ENCODE peak calls at places on chromosomes 11 and 22, in five cellular contexts. Y is SK-N-SH, J is HepG2, E is K562, S is GM12878. M is an unnamed sample.

GRCh38 chr11:64255135-64256128 is 4.1 kb downstream of the PLCB3 start:
- DNase-seq in J (no peak), E (no peak), S (no peak), Y (peak), M (no peak)

GRCh38 chr22:45793161-45793560 is 121.5 kb downstream of the ATXN10 start:
- DNase-seq in J (no peak), Y (no peak), S (no peak), E (no peak), M (no peak)

GRCh38 chr11:124724854-124725718 is 14.7 kb upstream of the NRGN start:
- DNase-seq in J (peak), S (peak), E (no peak), Y (no peak), M (no peak)

GRCh38 chr11:11208994-11209393 is 144.1 kb downstream of the CSNK2A3 start:
- DNase-seq in J (no peak), E (no peak), Y (no peak), S (no peak), M (no peak)

GRCh38 chr11:73404048-73404447 is 27.8 kb downstream of the RELT start:
- DNase-seq in J (peak), E (peak), Y (peak), S (no peak), M (peak)

GRCh38 chr11:215581-216037 is 8.1 kb downstream of the RIC8A start:
- DNase-seq in S (no peak), J (no peak), Y (no peak), E (peak), M (no peak)

GRCh38 chr11:65616575-65617001 is 1.0 kb downstream of the PCNX3 start:
- DNase-seq in E (peak), Y (no peak), S (no peak), J (peak), M (no peak)

GRCh38 chr11:60208146-60208895 is 25.4 kb upstream of the MS4A6A start:
- DNase-seq in E (no peak), J (no peak), Y (no peak), S (no peak), M (no peak)

GRCh38 chr11:97557399-97557798 is 1167.6 kb downstream of the JRKL start:
- DNase-seq in S (no peak), E (no peak), J (no peak), Y (peak), M (no peak)

GRCh38 chr11:15893080-15893492 is 463.3 kb downstream of the SOX6 start:
- DNase-seq in Y (peak), S (no peak), E (peak), J (no peak), M (no peak)

GRCh38 chr22:38449776-38450175 is 5.2 kb downstream of the KCNJ4 start:
- DNase-seq in E (no peak), Y (no peak), J (no peak), S (no peak), M (no peak)

GRCh38 chr11:29159552-29160465 is 857.0 kb downstream of the KCNA4 start:
- DNase-seq in Y (peak), E (peak), J (peak), S (no peak), M (peak)

GRCh38 chr11:94544832-94545640 is 1.3 kb downstream of the FUT4 start:
- DNase-seq in Y (no peak), J (no peak), S (no peak), E (no peak), M (no peak)

GRCh38 chr11:128465946-128466688 is 121.2 kb downstream of the ETS1 start:
- DNase-seq in J (no peak), Y (no peak), S (no peak), E (no peak), M (no peak)

GRCh38 chr11:36404831-36405230 is 105.2 kb downstream of the TRAF6 start:
- DNase-seq in J (no peak), Y (no peak), E (no peak), S (no peak), M (no peak)

GRCh38 chr11:77525455-77526091 is 51.7 kb upstream of the PAK1 start:
- DNase-seq in S (no peak), J (no peak), Y (no peak), E (no peak), M (no peak)

GRCh38 chr11:132607575-132607974 is 924.7 kb downstream of the OPCML start:
- DNase-seq in S (no peak), J (no peak), Y (no peak), E (no peak), M (no peak)

GRCh38 chr11:78560826-78561484 is 13.7 kb downstream of the NARS2 start:
- DNase-seq in S (no peak), Y (no peak), E (no peak), J (peak), M (no peak)

GRCh38 chr22:40076702-40077645 is 82.2 kb downstream of the FAM83F start:
- DNase-seq in J (no peak), S (no peak), Y (no peak), E (peak), M (no peak)

GRCh38 chr11:110712643-110713468 is 619 bp upstream of the ARHGAP20 start:
- DNase-seq in S (no peak), Y (peak), J (no peak), E (no peak), M (peak)

GRCh38 chr11:32440372-32440888 is 5.1 kb upstream of the WT1 start:
- DNase-seq in J (no peak), Y (no peak), E (no peak), S (no peak), M (no peak)

DNA sequence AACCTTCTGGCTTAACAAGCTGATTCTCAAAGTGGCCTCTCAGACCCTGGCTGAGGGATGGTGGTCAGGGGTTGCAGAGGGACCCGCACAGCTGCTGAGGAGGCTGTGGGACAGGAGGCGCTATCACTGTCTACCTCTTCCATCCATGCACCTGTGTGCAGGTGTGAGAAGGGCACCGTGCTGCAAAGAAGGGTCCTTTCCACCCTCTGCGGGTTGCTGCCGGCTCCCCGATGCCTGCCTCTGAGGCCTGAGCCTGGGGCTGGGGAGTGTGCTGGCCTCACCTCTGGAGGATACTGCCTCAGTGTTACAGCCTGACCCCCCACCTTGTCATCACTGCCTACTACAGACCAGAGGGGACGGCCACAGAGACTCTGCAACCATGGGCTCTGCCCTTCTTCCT is 66.1 kb upstream of the B3GAT1 start:
- DNase-seq in J (no peak), Y (no peak), S (no peak), E (no peak), M (no peak)
- TF ChIP-seq FOXM1 in J (no peak), Y (no peak), S (no peak), E (no peak), M (no peak)

DNA sequence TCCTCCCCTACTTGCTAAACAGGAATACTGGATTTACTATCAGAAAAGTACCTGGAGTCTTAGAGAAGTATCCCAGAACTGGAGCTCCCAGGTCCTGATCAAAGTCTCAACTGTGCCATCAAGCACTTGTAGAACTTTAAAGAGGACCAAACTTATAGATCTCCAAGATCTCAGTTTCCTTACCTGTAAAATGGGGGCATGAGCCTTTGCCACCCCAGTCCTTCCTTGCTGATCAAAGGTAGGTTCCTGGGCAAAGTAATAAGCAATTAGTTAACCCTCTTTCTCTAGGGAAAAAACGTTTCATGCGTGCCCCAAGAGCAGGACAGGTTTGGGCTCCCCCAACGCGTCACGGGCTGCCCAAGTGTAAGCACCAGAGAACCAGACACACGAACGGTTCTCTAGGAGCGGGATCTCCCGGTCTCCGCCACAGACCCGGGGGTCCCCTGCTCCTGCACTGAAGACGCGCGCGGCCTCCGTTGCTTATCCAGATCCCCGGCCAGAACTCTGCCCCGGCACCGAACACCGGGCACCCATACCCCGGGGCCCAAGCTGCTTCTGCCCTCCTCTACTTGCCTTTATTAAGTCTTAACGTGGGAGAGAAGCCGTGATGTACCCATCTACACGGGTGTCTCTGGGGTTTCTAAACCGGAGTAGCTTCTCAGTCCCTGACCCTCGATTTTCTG is 505 bp downstream of the ZNF214 start:
- DNase-seq in S (no peak), E (no peak), J (no peak), Y (no peak), M (peak)
- TF ChIP-seq FOXM1 in S (no peak), E (no peak), J (no peak), Y (no peak), M (no peak)

DNA sequence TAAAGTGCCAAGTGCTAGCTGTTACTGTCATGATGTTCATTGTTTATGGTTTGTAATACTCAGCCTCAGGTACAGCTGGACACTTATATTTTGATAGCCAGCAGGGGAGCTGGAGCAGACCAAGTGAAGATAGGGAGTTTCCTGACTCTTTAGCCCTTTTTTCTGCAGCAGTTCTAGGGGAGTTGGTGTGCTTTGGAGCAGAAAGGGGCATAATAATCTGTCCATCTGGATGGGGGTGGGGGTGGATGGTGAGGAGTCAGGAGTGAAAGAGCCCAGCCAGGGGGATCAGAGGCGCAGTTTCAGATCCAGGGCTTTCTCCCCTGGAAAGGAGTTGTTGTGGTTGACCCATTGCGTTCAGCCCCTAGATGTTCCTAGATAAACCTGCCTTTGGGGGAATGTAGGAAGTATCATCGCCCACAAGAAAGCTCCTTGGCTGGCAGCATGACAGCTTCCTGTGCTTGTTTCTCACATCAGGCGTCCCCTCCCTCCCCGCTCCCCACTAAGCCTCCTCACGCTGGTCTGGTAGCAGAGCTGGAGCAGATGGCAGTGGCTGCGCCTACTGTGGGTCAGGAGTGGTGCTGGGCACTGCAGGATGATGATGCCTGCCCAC is 41.9 kb downstream of the MED15 start:
- DNase-seq in J (no peak), E (peak), Y (no peak), S (no peak), M (no peak)
- TF ChIP-seq FOXM1 in J (no peak), E (no peak), Y (no peak), S (no peak), M (no peak)

DNA sequence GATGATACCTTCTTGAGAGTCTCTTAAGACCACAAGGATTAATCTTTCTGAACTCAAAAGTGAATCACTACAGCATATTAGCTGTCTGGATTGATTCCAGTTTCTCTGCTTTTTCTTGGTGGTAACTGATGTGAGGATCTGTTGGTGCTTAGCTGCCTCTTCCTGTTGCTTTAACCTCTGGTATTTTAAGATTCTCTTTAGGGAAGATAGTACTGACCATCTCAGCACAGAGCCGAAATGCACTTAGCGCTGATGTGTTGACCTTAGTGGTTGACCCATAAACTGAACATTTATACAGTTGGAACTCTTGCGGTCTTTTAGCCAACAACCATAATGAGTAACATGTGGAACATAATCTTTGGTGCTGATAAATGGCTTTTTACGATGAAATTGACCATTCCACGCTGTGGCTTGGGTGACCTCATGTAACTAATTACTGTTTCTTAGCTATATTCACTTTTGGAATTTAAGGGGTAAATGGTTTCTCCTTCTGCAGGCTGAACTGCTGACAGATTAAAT is 33.7 kb downstream of the APLP2 start:
- DNase-seq in S (no peak), E (peak), Y (peak), J (no peak), M (peak)
- TF ChIP-seq FOXM1 in S (no peak), E (no peak), Y (peak), J (no peak), M (no peak)

DNA sequence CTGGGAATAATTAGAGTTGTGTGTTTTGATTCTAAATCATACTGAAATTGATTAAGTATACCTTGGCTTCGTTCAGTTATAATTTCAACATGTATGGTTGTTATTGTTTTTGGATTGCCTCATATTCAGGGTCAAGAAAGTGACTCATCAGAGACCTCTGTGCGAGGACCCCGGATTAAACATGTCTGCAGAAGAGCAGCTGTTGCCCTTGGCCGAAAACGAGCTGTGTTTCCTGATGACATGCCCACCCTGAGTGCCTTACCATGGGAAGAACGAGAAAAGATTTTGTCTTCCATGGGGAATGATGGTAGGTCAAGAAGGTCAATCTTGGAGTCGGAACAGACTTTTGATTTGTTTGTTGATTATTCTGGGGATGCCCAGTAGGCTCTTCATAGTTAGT is 40.4 kb downstream of the KMT2A start:
- DNase-seq in S (no peak), J (no peak), Y (no peak), E (no peak), M (no peak)
- TF ChIP-seq FOXM1 in S (no peak), J (no peak), Y (no peak), E (no peak), M (no peak)

GRCh38 chr11:113084297-113084696 is 123.1 kb downstream of the NCAM1 start:
- DNase-seq in J (no peak), E (no peak), S (no peak), Y (no peak), M (no peak)

GRCh38 chr11:113083571-113083970 is 122.4 kb downstream of the NCAM1 start:
- DNase-seq in J (no peak), S (no peak), E (no peak), Y (no peak), M (no peak)

GRCh38 chr11:113082501-113082900 is 121.3 kb downstream of the NCAM1 start:
- DNase-seq in Y (no peak), J (no peak), E (no peak), S (no peak), M (no peak)

GRCh38 chr11:113087716-113088115 is 126.5 kb downstream of the NCAM1 start:
- DNase-seq in E (no peak), S (no peak), J (no peak), Y (no peak), M (no peak)

DNA sequence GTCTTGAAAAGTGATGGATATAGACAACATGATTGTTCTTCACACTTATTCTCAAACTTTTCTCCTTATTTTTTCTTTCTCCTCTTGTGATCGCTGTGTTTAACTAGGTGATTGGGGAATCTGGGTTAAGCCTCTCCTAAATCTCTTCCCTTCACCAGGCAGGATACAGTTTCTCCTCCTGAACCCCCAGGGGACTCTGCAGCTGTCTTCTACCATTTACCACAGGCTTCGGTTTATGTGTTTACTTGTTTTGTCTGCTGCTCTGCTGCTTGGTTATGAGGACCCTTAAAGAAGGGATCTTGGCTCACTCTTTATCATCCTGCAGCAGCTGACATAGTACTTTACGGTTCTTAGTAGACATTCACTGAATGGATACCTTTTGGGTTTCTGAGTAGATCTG is 124.2 kb downstream of the NCAM1 start:
- DNase-seq in Y (no peak), J (no peak), E (no peak), S (no peak), M (no peak)
- TF ChIP-seq FOXM1 in Y (no peak), J (no peak), E (no peak), S (no peak), M (no peak)

GRCh38 chr22:22753526-22754267 is 109.3 kb downstream of the GGTLC2 start:
- DNase-seq in Y (peak), E (peak), J (peak), S (no peak), M (peak)

GRCh38 chr22:22754268-22754657 is 109.8 kb downstream of the GGTLC2 start:
- DNase-seq in J (no peak), E (no peak), S (no peak), Y (no peak), M (no peak)

GRCh38 chr22:22752199-22752555 is 107.8 kb downstream of the GGTLC2 start:
- DNase-seq in S (no peak), E (no peak), J (no peak), Y (no peak), M (no peak)

GRCh38 chr22:22751043-22751603 is 106.7 kb downstream of the GGTLC2 start:
- DNase-seq in Y (no peak), S (no peak), J (no peak), E (no peak), M (no peak)

GRCh38 chr22:22752556-22753477 is 108.4 kb downstream of the GGTLC2 start:
- DNase-seq in E (no peak), J (no peak), Y (no peak), S (no peak), M (no peak)
- TF ChIP-seq FOXM1 in E (no peak), J (no peak), Y (no peak), S (no peak), M (no peak)

DNA sequence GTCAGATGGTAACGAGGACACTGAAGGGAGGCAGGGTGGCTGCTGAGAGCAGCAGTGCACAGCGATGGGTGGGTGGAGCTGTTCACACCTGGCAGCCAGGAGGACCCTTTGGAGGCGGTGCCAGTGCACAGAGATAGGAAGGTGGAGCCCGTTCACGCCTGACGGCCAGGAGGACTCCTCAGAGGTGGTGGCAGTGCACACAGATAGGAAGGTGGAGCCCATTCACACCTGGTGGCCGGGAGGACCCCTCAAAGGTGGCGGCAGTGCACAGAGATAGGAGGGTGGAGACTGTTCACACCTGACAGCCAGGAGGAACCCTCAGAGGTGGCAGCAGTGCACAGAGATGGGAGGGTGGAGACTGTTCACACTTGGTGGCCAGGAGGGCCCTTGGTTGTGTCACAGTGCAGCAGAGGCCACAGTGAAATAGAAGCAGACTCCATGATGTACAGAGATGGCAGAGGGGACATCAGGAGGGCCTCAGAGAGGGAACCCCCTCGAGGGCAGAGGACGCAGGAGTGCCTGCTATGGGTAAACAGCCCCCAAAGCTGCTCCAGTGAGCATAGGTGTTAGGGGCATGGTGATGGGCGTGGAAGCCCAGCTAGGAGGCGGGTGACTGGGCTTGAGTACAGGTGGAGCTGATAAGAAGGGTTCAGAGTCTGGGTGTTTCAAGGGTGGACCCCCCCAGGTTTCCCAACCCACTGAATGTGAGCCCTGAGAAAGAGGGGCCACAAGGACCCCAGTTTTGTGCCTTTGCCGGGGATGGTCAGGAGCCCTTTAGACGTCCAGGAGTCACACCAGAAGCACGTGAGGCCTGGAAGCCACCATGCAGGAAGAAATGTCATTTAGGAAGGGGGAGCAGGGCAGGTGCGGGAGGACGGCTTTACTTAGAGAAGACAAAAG is 566.7 kb downstream of the BRD1 start:
- DNase-seq in J (no peak), Y (no peak), E (no peak), S (no peak), M (no peak)
- TF ChIP-seq FOXM1 in J (no peak), Y (no peak), E (no peak), S (no peak), M (no peak)